ENCODE peak calls at places on chromosomes 5 and 9, in nine cellular contexts. One of them, this sample, is unnamed.

GRCh38 chr9:109440117-109440515 is 58.0 kb downstream of the PTPN3 start:
- ATAC-seq in memory B cell: peak; percentile 84
- ATAC-seq in Panc1: no peak
- ATAC-seq in lower lobe of right lung: peak; percentile 20
- ATAC-seq in activated naive CD8-positive, alpha-beta T cell treated with anti-CD3 and anti-CD28 coated beads, Interleukin-2, amount 50 U/mL, for 24 hours: no peak
- ATAC-seq in psoas muscle: peak; percentile 24
- ATAC-seq in stimulated activated naive CD8-positive, alpha-beta T cell treated with anti-CD3 and anti-CD28 coated beads, Interleukin-15, Interleukin-2, amounts not matched to agents 100 U/mL and 50 U/mL, for 24 hours: no peak
- ATAC-seq in aorta: peak; percentile 3
- ATAC-seq in T-cell: no peak
- ATAC-seq in this sample: no peak

GRCh38 chr9:133961226-133962165 is 30.6 kb downstream of the VAV2 start:
- ATAC-seq in psoas muscle: no peak
- ATAC-seq in T-cell: no peak
- ATAC-seq in Panc1: no peak
- ATAC-seq in aorta: no peak
- ATAC-seq in lower lobe of right lung: no peak
- ATAC-seq in stimulated activated naive CD8-positive, alpha-beta T cell treated with anti-CD3 and anti-CD28 coated beads, Interleukin-15, Interleukin-2, amounts not matched to agents 100 U/mL and 50 U/mL, for 24 hours: no peak
- ATAC-seq in activated naive CD8-positive, alpha-beta T cell treated with anti-CD3 and anti-CD28 coated beads, Interleukin-2, amount 50 U/mL, for 24 hours: no peak
- ATAC-seq in memory B cell: peak; percentile 48
- ATAC-seq in this sample: no peak

GRCh38 chr5:113162770-113163169 is 186.2 kb downstream of the DCP2 start:
- ATAC-seq in stimulated activated naive CD8-positive, alpha-beta T cell treated with anti-CD3 and anti-CD28 coated beads, Interleukin-15, Interleukin-2, amounts not matched to agents 100 U/mL and 50 U/mL, for 24 hours: no peak
- ATAC-seq in Panc1: no peak
- ATAC-seq in T-cell: no peak
- ATAC-seq in psoas muscle: peak; percentile 82
- ATAC-seq in aorta: peak; percentile 30
- ATAC-seq in lower lobe of right lung: no peak
- ATAC-seq in activated naive CD8-positive, alpha-beta T cell treated with anti-CD3 and anti-CD28 coated beads, Interleukin-2, amount 50 U/mL, for 24 hours: no peak
- ATAC-seq in memory B cell: no peak
- ATAC-seq in this sample: peak; percentile 65

GRCh38 chr5:43418561-43418960 is 6.4 kb upstream of the CCL28 start:
- ATAC-seq in aorta: no peak
- ATAC-seq in Panc1: no peak
- ATAC-seq in lower lobe of right lung: no peak
- ATAC-seq in T-cell: no peak
- ATAC-seq in stimulated activated naive CD8-positive, alpha-beta T cell treated with anti-CD3 and anti-CD28 coated beads, Interleukin-15, Interleukin-2, amounts not matched to agents 100 U/mL and 50 U/mL, for 24 hours: no peak
- ATAC-seq in psoas muscle: no peak
- ATAC-seq in memory B cell: no peak
- ATAC-seq in activated naive CD8-positive, alpha-beta T cell treated with anti-CD3 and anti-CD28 coated beads, Interleukin-2, amount 50 U/mL, for 24 hours: no peak
- ATAC-seq in this sample: no peak

GRCh38 chr9:126474201-126474765 is 139.4 kb upstream of the LMX1B start:
- ATAC-seq in T-cell: no peak
- ATAC-seq in memory B cell: no peak
- ATAC-seq in aorta: no peak
- ATAC-seq in stimulated activated naive CD8-positive, alpha-beta T cell treated with anti-CD3 and anti-CD28 coated beads, Interleukin-15, Interleukin-2, amounts not matched to agents 100 U/mL and 50 U/mL, for 24 hours: no peak
- ATAC-seq in Panc1: no peak
- ATAC-seq in psoas muscle: no peak
- ATAC-seq in activated naive CD8-positive, alpha-beta T cell treated with anti-CD3 and anti-CD28 coated beads, Interleukin-2, amount 50 U/mL, for 24 hours: no peak
- ATAC-seq in lower lobe of right lung: no peak
- ATAC-seq in this sample: no peak

GRCh38 chr5:173919443-173919842 is 31.3 kb downstream of the CPEB4 start:
- ATAC-seq in activated naive CD8-positive, alpha-beta T cell treated with anti-CD3 and anti-CD28 coated beads, Interleukin-2, amount 50 U/mL, for 24 hours: no peak
- ATAC-seq in psoas muscle: no peak
- ATAC-seq in T-cell: no peak
- ATAC-seq in stimulated activated naive CD8-positive, alpha-beta T cell treated with anti-CD3 and anti-CD28 coated beads, Interleukin-15, Interleukin-2, amounts not matched to agents 100 U/mL and 50 U/mL, for 24 hours: no peak
- ATAC-seq in Panc1: no peak
- ATAC-seq in memory B cell: no peak
- ATAC-seq in lower lobe of right lung: peak; percentile 30
- ATAC-seq in aorta: no peak
- ATAC-seq in this sample: no peak

GRCh38 chr5:115831163-115831768 is 10.1 kb downstream of the ATG12 start:
- ATAC-seq in stimulated activated naive CD8-positive, alpha-beta T cell treated with anti-CD3 and anti-CD28 coated beads, Interleukin-15, Interleukin-2, amounts not matched to agents 100 U/mL and 50 U/mL, for 24 hours: no peak
- ATAC-seq in psoas muscle: no peak
- ATAC-seq in memory B cell: peak; percentile 76
- ATAC-seq in aorta: no peak
- ATAC-seq in activated naive CD8-positive, alpha-beta T cell treated with anti-CD3 and anti-CD28 coated beads, Interleukin-2, amount 50 U/mL, for 24 hours: no peak
- ATAC-seq in Panc1: no peak
- ATAC-seq in T-cell: no peak
- ATAC-seq in lower lobe of right lung: peak; percentile 67
- ATAC-seq in this sample: no peak

GRCh38 chr5:56550227-56550626 is 265.1 kb upstream of the MAP3K1 start:
- ATAC-seq in T-cell: no peak
- ATAC-seq in lower lobe of right lung: no peak
- ATAC-seq in memory B cell: no peak
- ATAC-seq in stimulated activated naive CD8-positive, alpha-beta T cell treated with anti-CD3 and anti-CD28 coated beads, Interleukin-15, Interleukin-2, amounts not matched to agents 100 U/mL and 50 U/mL, for 24 hours: no peak
- ATAC-seq in psoas muscle: no peak
- ATAC-seq in Panc1: no peak
- ATAC-seq in aorta: no peak
- ATAC-seq in activated naive CD8-positive, alpha-beta T cell treated with anti-CD3 and anti-CD28 coated beads, Interleukin-2, amount 50 U/mL, for 24 hours: no peak
- ATAC-seq in this sample: no peak

GRCh38 chr5:20276061-20276958 is 288.3 kb upstream of the CDH18 start:
- ATAC-seq in memory B cell: no peak
- ATAC-seq in activated naive CD8-positive, alpha-beta T cell treated with anti-CD3 and anti-CD28 coated beads, Interleukin-2, amount 50 U/mL, for 24 hours: no peak
- ATAC-seq in aorta: no peak
- ATAC-seq in Panc1: peak; percentile 87
- ATAC-seq in lower lobe of right lung: no peak
- ATAC-seq in psoas muscle: no peak
- ATAC-seq in stimulated activated naive CD8-positive, alpha-beta T cell treated with anti-CD3 and anti-CD28 coated beads, Interleukin-15, Interleukin-2, amounts not matched to agents 100 U/mL and 50 U/mL, for 24 hours: no peak
- ATAC-seq in T-cell: no peak
- ATAC-seq in this sample: no peak

GRCh38 chr9:122941560-122942234 is 877 bp downstream of the RABGAP1 start:
- ATAC-seq in psoas muscle: peak; percentile 11
- ATAC-seq in memory B cell: peak; percentile 2
- ATAC-seq in Panc1: no peak
- ATAC-seq in activated naive CD8-positive, alpha-beta T cell treated with anti-CD3 and anti-CD28 coated beads, Interleukin-2, amount 50 U/mL, for 24 hours: no peak
- ATAC-seq in stimulated activated naive CD8-positive, alpha-beta T cell treated with anti-CD3 and anti-CD28 coated beads, Interleukin-15, Interleukin-2, amounts not matched to agents 100 U/mL and 50 U/mL, for 24 hours: no peak
- ATAC-seq in aorta: no peak
- ATAC-seq in T-cell: no peak
- ATAC-seq in lower lobe of right lung: peak; percentile 17
- ATAC-seq in this sample: peak; percentile 9

GRCh38 chr5:82312373-82312856 is 34.3 kb upstream of the RPS23 start:
- ATAC-seq in Panc1: peak; percentile 85
- ATAC-seq in lower lobe of right lung: peak; percentile 84
- ATAC-seq in stimulated activated naive CD8-positive, alpha-beta T cell treated with anti-CD3 and anti-CD28 coated beads, Interleukin-15, Interleukin-2, amounts not matched to agents 100 U/mL and 50 U/mL, for 24 hours: peak; percentile 36
- ATAC-seq in aorta: peak; percentile 88
- ATAC-seq in activated naive CD8-positive, alpha-beta T cell treated with anti-CD3 and anti-CD28 coated beads, Interleukin-2, amount 50 U/mL, for 24 hours: no peak
- ATAC-seq in psoas muscle: peak; percentile 62
- ATAC-seq in T-cell: no peak
- ATAC-seq in memory B cell: no peak
- ATAC-seq in this sample: peak; percentile 53

GRCh38 chr5:16392718-16393117 is 72.9 kb downstream of the ZNF622 start:
- ATAC-seq in Panc1: no peak
- ATAC-seq in activated naive CD8-positive, alpha-beta T cell treated with anti-CD3 and anti-CD28 coated beads, Interleukin-2, amount 50 U/mL, for 24 hours: no peak
- ATAC-seq in psoas muscle: no peak
- ATAC-seq in stimulated activated naive CD8-positive, alpha-beta T cell treated with anti-CD3 and anti-CD28 coated beads, Interleukin-15, Interleukin-2, amounts not matched to agents 100 U/mL and 50 U/mL, for 24 hours: no peak
- ATAC-seq in memory B cell: no peak
- ATAC-seq in T-cell: no peak
- ATAC-seq in lower lobe of right lung: no peak
- ATAC-seq in aorta: no peak
- ATAC-seq in this sample: no peak

GRCh38 chr5:173888473-173889135 is 455 bp downstream of the CPEB4 start:
- ATAC-seq in activated naive CD8-positive, alpha-beta T cell treated with anti-CD3 and anti-CD28 coated beads, Interleukin-2, amount 50 U/mL, for 24 hours: no peak
- ATAC-seq in stimulated activated naive CD8-positive, alpha-beta T cell treated with anti-CD3 and anti-CD28 coated beads, Interleukin-15, Interleukin-2, amounts not matched to agents 100 U/mL and 50 U/mL, for 24 hours: no peak
- ATAC-seq in Panc1: no peak
- ATAC-seq in T-cell: peak; percentile 8
- ATAC-seq in psoas muscle: peak; percentile 7
- ATAC-seq in aorta: peak; percentile 6
- ATAC-seq in lower lobe of right lung: peak; percentile 10
- ATAC-seq in memory B cell: peak; percentile 10
- ATAC-seq in this sample: no peak

GRCh38 chr9:95143591-95144561 is 173.6 kb downstream of the FANCC start:
- ATAC-seq in Panc1: no peak
- ATAC-seq in lower lobe of right lung: peak; percentile 74
- ATAC-seq in psoas muscle: peak; percentile 62
- ATAC-seq in activated naive CD8-positive, alpha-beta T cell treated with anti-CD3 and anti-CD28 coated beads, Interleukin-2, amount 50 U/mL, for 24 hours: no peak
- ATAC-seq in T-cell: no peak
- ATAC-seq in stimulated activated naive CD8-positive, alpha-beta T cell treated with anti-CD3 and anti-CD28 coated beads, Interleukin-15, Interleukin-2, amounts not matched to agents 100 U/mL and 50 U/mL, for 24 hours: no peak
- ATAC-seq in memory B cell: no peak
- ATAC-seq in aorta: peak; percentile 90
- ATAC-seq in this sample: peak; percentile 95

GRCh38 chr5:118553662-118554061 is 434.7 kb downstream of the DTWD2 start:
- ATAC-seq in stimulated activated naive CD8-positive, alpha-beta T cell treated with anti-CD3 and anti-CD28 coated beads, Interleukin-15, Interleukin-2, amounts not matched to agents 100 U/mL and 50 U/mL, for 24 hours: no peak
- ATAC-seq in Panc1: no peak
- ATAC-seq in T-cell: no peak
- ATAC-seq in aorta: peak; percentile 81
- ATAC-seq in lower lobe of right lung: no peak
- ATAC-seq in psoas muscle: peak; percentile 47
- ATAC-seq in memory B cell: no peak
- ATAC-seq in activated naive CD8-positive, alpha-beta T cell treated with anti-CD3 and anti-CD28 coated beads, Interleukin-2, amount 50 U/mL, for 24 hours: no peak
- ATAC-seq in this sample: peak; percentile 72

GRCh38 chr9:124290743-124291554 is 33.2 kb downstream of the NEK6 start:
- ATAC-seq in lower lobe of right lung: no peak
- ATAC-seq in activated naive CD8-positive, alpha-beta T cell treated with anti-CD3 and anti-CD28 coated beads, Interleukin-2, amount 50 U/mL, for 24 hours: no peak
- ATAC-seq in aorta: no peak
- ATAC-seq in stimulated activated naive CD8-positive, alpha-beta T cell treated with anti-CD3 and anti-CD28 coated beads, Interleukin-15, Interleukin-2, amounts not matched to agents 100 U/mL and 50 U/mL, for 24 hours: no peak
- ATAC-seq in psoas muscle: no peak
- ATAC-seq in Panc1: no peak
- ATAC-seq in T-cell: no peak
- ATAC-seq in memory B cell: no peak
- ATAC-seq in this sample: no peak

GRCh38 chr5:126403871-126404270 is 19.3 kb upstream of the GRAMD2B start:
- ATAC-seq in aorta: no peak
- ATAC-seq in Panc1: no peak
- ATAC-seq in T-cell: no peak
- ATAC-seq in psoas muscle: no peak
- ATAC-seq in lower lobe of right lung: no peak
- ATAC-seq in stimulated activated naive CD8-positive, alpha-beta T cell treated with anti-CD3 and anti-CD28 coated beads, Interleukin-15, Interleukin-2, amounts not matched to agents 100 U/mL and 50 U/mL, for 24 hours: no peak
- ATAC-seq in activated naive CD8-positive, alpha-beta T cell treated with anti-CD3 and anti-CD28 coated beads, Interleukin-2, amount 50 U/mL, for 24 hours: no peak
- ATAC-seq in memory B cell: no peak
- ATAC-seq in this sample: no peak

GRCh38 chr5:148791334-148791667 is 35.1 kb upstream of the ADRB2 start:
- ATAC-seq in psoas muscle: no peak
- ATAC-seq in aorta: no peak
- ATAC-seq in T-cell: no peak
- ATAC-seq in Panc1: no peak
- ATAC-seq in memory B cell: no peak
- ATAC-seq in lower lobe of right lung: no peak
- ATAC-seq in activated naive CD8-positive, alpha-beta T cell treated with anti-CD3 and anti-CD28 coated beads, Interleukin-2, amount 50 U/mL, for 24 hours: peak; percentile 95
- ATAC-seq in stimulated activated naive CD8-positive, alpha-beta T cell treated with anti-CD3 and anti-CD28 coated beads, Interleukin-15, Interleukin-2, amounts not matched to agents 100 U/mL and 50 U/mL, for 24 hours: peak; percentile 94
- ATAC-seq in this sample: no peak

GRCh38 chr9:135186248-135187164 is 99.0 kb downstream of the OLFM1 start:
- ATAC-seq in memory B cell: no peak
- ATAC-seq in lower lobe of right lung: peak; percentile 25
- ATAC-seq in T-cell: no peak
- ATAC-seq in stimulated activated naive CD8-positive, alpha-beta T cell treated with anti-CD3 and anti-CD28 coated beads, Interleukin-15, Interleukin-2, amounts not matched to agents 100 U/mL and 50 U/mL, for 24 hours: no peak
- ATAC-seq in aorta: no peak
- ATAC-seq in Panc1: no peak
- ATAC-seq in psoas muscle: no peak
- ATAC-seq in activated naive CD8-positive, alpha-beta T cell treated with anti-CD3 and anti-CD28 coated beads, Interleukin-2, amount 50 U/mL, for 24 hours: no peak
- ATAC-seq in this sample: no peak

GRCh38 chr5:14405706-14406553 is 175.7 kb upstream of the OTULINL start:
- ATAC-seq in Panc1: peak; percentile 30
- ATAC-seq in lower lobe of right lung: no peak
- ATAC-seq in aorta: no peak
- ATAC-seq in stimulated activated naive CD8-positive, alpha-beta T cell treated with anti-CD3 and anti-CD28 coated beads, Interleukin-15, Interleukin-2, amounts not matched to agents 100 U/mL and 50 U/mL, for 24 hours: no peak
- ATAC-seq in psoas muscle: no peak
- ATAC-seq in memory B cell: no peak
- ATAC-seq in activated naive CD8-positive, alpha-beta T cell treated with anti-CD3 and anti-CD28 coated beads, Interleukin-2, amount 50 U/mL, for 24 hours: no peak
- ATAC-seq in T-cell: no peak
- ATAC-seq in this sample: no peak

GRCh38 chr5:159170021-159170420 is 39.3 kb downstream of the RNF145 start:
- ATAC-seq in activated naive CD8-positive, alpha-beta T cell treated with anti-CD3 and anti-CD28 coated beads, Interleukin-2, amount 50 U/mL, for 24 hours: no peak
- ATAC-seq in Panc1: no peak
- ATAC-seq in stimulated activated naive CD8-positive, alpha-beta T cell treated with anti-CD3 and anti-CD28 coated beads, Interleukin-15, Interleukin-2, amounts not matched to agents 100 U/mL and 50 U/mL, for 24 hours: no peak
- ATAC-seq in memory B cell: no peak
- ATAC-seq in aorta: no peak
- ATAC-seq in psoas muscle: no peak
- ATAC-seq in lower lobe of right lung: no peak
- ATAC-seq in T-cell: no peak
- ATAC-seq in this sample: no peak

GRCh38 chr5:43993634-43994395 is 390.8 kb downstream of the NNT start:
- ATAC-seq in aorta: peak; percentile 68
- ATAC-seq in memory B cell: no peak
- ATAC-seq in activated naive CD8-positive, alpha-beta T cell treated with anti-CD3 and anti-CD28 coated beads, Interleukin-2, amount 50 U/mL, for 24 hours: no peak
- ATAC-seq in Panc1: no peak
- ATAC-seq in lower lobe of right lung: no peak
- ATAC-seq in stimulated activated naive CD8-positive, alpha-beta T cell treated with anti-CD3 and anti-CD28 coated beads, Interleukin-15, Interleukin-2, amounts not matched to agents 100 U/mL and 50 U/mL, for 24 hours: no peak
- ATAC-seq in psoas muscle: no peak
- ATAC-seq in T-cell: no peak
- ATAC-seq in this sample: no peak

GRCh38 chr5:159640921-159641320 is 275.4 kb upstream of the ADRA1B start:
- ATAC-seq in memory B cell: no peak
- ATAC-seq in aorta: no peak
- ATAC-seq in T-cell: no peak
- ATAC-seq in stimulated activated naive CD8-positive, alpha-beta T cell treated with anti-CD3 and anti-CD28 coated beads, Interleukin-15, Interleukin-2, amounts not matched to agents 100 U/mL and 50 U/mL, for 24 hours: no peak
- ATAC-seq in activated naive CD8-positive, alpha-beta T cell treated with anti-CD3 and anti-CD28 coated beads, Interleukin-2, amount 50 U/mL, for 24 hours: no peak
- ATAC-seq in Panc1: no peak
- ATAC-seq in lower lobe of right lung: no peak
- ATAC-seq in psoas muscle: no peak
- ATAC-seq in this sample: no peak

GRCh38 chr9:34570422-34571179 is 18.9 kb downstream of the CNTFR start:
- ATAC-seq in activated naive CD8-positive, alpha-beta T cell treated with anti-CD3 and anti-CD28 coated beads, Interleukin-2, amount 50 U/mL, for 24 hours: no peak
- ATAC-seq in aorta: no peak
- ATAC-seq in T-cell: no peak
- ATAC-seq in memory B cell: no peak
- ATAC-seq in Panc1: no peak
- ATAC-seq in stimulated activated naive CD8-positive, alpha-beta T cell treated with anti-CD3 and anti-CD28 coated beads, Interleukin-15, Interleukin-2, amounts not matched to agents 100 U/mL and 50 U/mL, for 24 hours: no peak
- ATAC-seq in psoas muscle: peak; percentile 17
- ATAC-seq in lower lobe of right lung: no peak
- ATAC-seq in this sample: no peak

GRCh38 chr5:111224561-111224989 is 391 bp downstream of the CAMK4 start:
- ATAC-seq in aorta: no peak
- ATAC-seq in Panc1: peak; percentile 68
- ATAC-seq in stimulated activated naive CD8-positive, alpha-beta T cell treated with anti-CD3 and anti-CD28 coated beads, Interleukin-15, Interleukin-2, amounts not matched to agents 100 U/mL and 50 U/mL, for 24 hours: peak; percentile 32
- ATAC-seq in activated naive CD8-positive, alpha-beta T cell treated with anti-CD3 and anti-CD28 coated beads, Interleukin-2, amount 50 U/mL, for 24 hours: peak; percentile 30
- ATAC-seq in psoas muscle: no peak
- ATAC-seq in memory B cell: peak; percentile 52
- ATAC-seq in lower lobe of right lung: peak; percentile 48
- ATAC-seq in T-cell: peak; percentile 19
- ATAC-seq in this sample: peak; percentile 44

GRCh38 chr5:155919125-155919524 is 407.8 kb upstream of the SGCD start:
- ATAC-seq in activated naive CD8-positive, alpha-beta T cell treated with anti-CD3 and anti-CD28 coated beads, Interleukin-2, amount 50 U/mL, for 24 hours: no peak
- ATAC-seq in memory B cell: no peak
- ATAC-seq in Panc1: no peak
- ATAC-seq in stimulated activated naive CD8-positive, alpha-beta T cell treated with anti-CD3 and anti-CD28 coated beads, Interleukin-15, Interleukin-2, amounts not matched to agents 100 U/mL and 50 U/mL, for 24 hours: no peak
- ATAC-seq in aorta: no peak
- ATAC-seq in psoas muscle: no peak
- ATAC-seq in T-cell: no peak
- ATAC-seq in lower lobe of right lung: no peak
- ATAC-seq in this sample: no peak

GRCh38 chr9:93523518-93524144 is 52.8 kb upstream of the PHF2 start:
- ATAC-seq in Panc1: no peak
- ATAC-seq in memory B cell: no peak
- ATAC-seq in aorta: no peak
- ATAC-seq in activated naive CD8-positive, alpha-beta T cell treated with anti-CD3 and anti-CD28 coated beads, Interleukin-2, amount 50 U/mL, for 24 hours: no peak
- ATAC-seq in T-cell: no peak
- ATAC-seq in lower lobe of right lung: no peak
- ATAC-seq in psoas muscle: no peak
- ATAC-seq in stimulated activated naive CD8-positive, alpha-beta T cell treated with anti-CD3 and anti-CD28 coated beads, Interleukin-15, Interleukin-2, amounts not matched to agents 100 U/mL and 50 U/mL, for 24 hours: no peak
- ATAC-seq in this sample: no peak

GRCh38 chr5:138974227-138975063 is 99.3 kb upstream of the LRRTM2 start:
- ATAC-seq in lower lobe of right lung: peak; percentile 68
- ATAC-seq in psoas muscle: peak; percentile 78
- ATAC-seq in aorta: peak; percentile 80
- ATAC-seq in memory B cell: no peak
- ATAC-seq in T-cell: no peak
- ATAC-seq in Panc1: no peak
- ATAC-seq in activated naive CD8-positive, alpha-beta T cell treated with anti-CD3 and anti-CD28 coated beads, Interleukin-2, amount 50 U/mL, for 24 hours: no peak
- ATAC-seq in stimulated activated naive CD8-positive, alpha-beta T cell treated with anti-CD3 and anti-CD28 coated beads, Interleukin-15, Interleukin-2, amounts not matched to agents 100 U/mL and 50 U/mL, for 24 hours: no peak
- ATAC-seq in this sample: peak; percentile 52

GRCh38 chr5:171249460-171249859 is 59.6 kb upstream of the TLX3 start:
- ATAC-seq in psoas muscle: no peak
- ATAC-seq in Panc1: no peak
- ATAC-seq in memory B cell: no peak
- ATAC-seq in lower lobe of right lung: no peak
- ATAC-seq in stimulated activated naive CD8-positive, alpha-beta T cell treated with anti-CD3 and anti-CD28 coated beads, Interleukin-15, Interleukin-2, amounts not matched to agents 100 U/mL and 50 U/mL, for 24 hours: no peak
- ATAC-seq in aorta: no peak
- ATAC-seq in activated naive CD8-positive, alpha-beta T cell treated with anti-CD3 and anti-CD28 coated beads, Interleukin-2, amount 50 U/mL, for 24 hours: no peak
- ATAC-seq in T-cell: no peak
- ATAC-seq in this sample: no peak

GRCh38 chr9:131254107-131254491 is 22.2 kb downstream of the FAM78A start:
- ATAC-seq in T-cell: no peak
- ATAC-seq in psoas muscle: peak; percentile 81
- ATAC-seq in lower lobe of right lung: peak; percentile 36
- ATAC-seq in aorta: peak; percentile 13
- ATAC-seq in activated naive CD8-positive, alpha-beta T cell treated with anti-CD3 and anti-CD28 coated beads, Interleukin-2, amount 50 U/mL, for 24 hours: no peak
- ATAC-seq in Panc1: no peak
- ATAC-seq in stimulated activated naive CD8-positive, alpha-beta T cell treated with anti-CD3 and anti-CD28 coated beads, Interleukin-15, Interleukin-2, amounts not matched to agents 100 U/mL and 50 U/mL, for 24 hours: no peak
- ATAC-seq in memory B cell: peak; percentile 18
- ATAC-seq in this sample: peak; percentile 40

GRCh38 chr5:78905084-78905938 is 79.8 kb downstream of the ARSB start:
- ATAC-seq in stimulated activated naive CD8-positive, alpha-beta T cell treated with anti-CD3 and anti-CD28 coated beads, Interleukin-15, Interleukin-2, amounts not matched to agents 100 U/mL and 50 U/mL, for 24 hours: no peak
- ATAC-seq in aorta: no peak
- ATAC-seq in Panc1: no peak
- ATAC-seq in lower lobe of right lung: no peak
- ATAC-seq in activated naive CD8-positive, alpha-beta T cell treated with anti-CD3 and anti-CD28 coated beads, Interleukin-2, amount 50 U/mL, for 24 hours: no peak
- ATAC-seq in T-cell: no peak
- ATAC-seq in psoas muscle: no peak
- ATAC-seq in memory B cell: peak; percentile 70
- ATAC-seq in this sample: no peak